ENCODE peak calls at places on chromosomes 5 and 9, in seven cellular contexts. P, Q, G, E, N, O and X are unnamed samples.

GRCh38 chr5:123549256-123549904 is 37.4 kb downstream of the CSNK1G3 start:
- DNase-seq in P (no peak), Q (peak; percentile 47), G (no peak), E (no peak), N (no peak), O (peak; percentile 46), X (peak; percentile 80)

GRCh38 chr5:150066901-150067396 is 19.4 kb downstream of the CSF1R start:
- DNase-seq in P (no peak), Q (no peak), G (no peak), E (peak; percentile 76), N (no peak), O (no peak), X (no peak)

GRCh38 chr9:34628656-34629491 is at the start of gene ARID3C:
- DNase-seq in P (no peak), Q (peak; percentile 22), G (no peak), E (no peak), N (peak; percentile 80), O (peak; percentile 61), X (peak; percentile 42)

GRCh38 chr5:93572101-93572772 is 8.8 kb downstream of the NR2F1-AS1 start:
- DNase-seq in P (no peak), Q (no peak), G (no peak), E (no peak), N (peak; percentile 79), O (peak; percentile 25), X (no peak)

GRCh38 chr9:113580041-113580953 is 116.8 kb downstream of the RGS3 start:
- DNase-seq in P (peak; percentile 33), Q (peak; percentile 26), G (no peak), E (no peak), N (no peak), O (peak; percentile 64), X (peak; percentile 50)

GRCh38 chr9:7303932-7304331 is 495.6 kb downstream of the DMAC1 start:
- DNase-seq in P (no peak), Q (no peak), G (no peak), E (no peak), N (no peak), O (no peak), X (no peak)

GRCh38 chr5:14417792-14418765 is 163.5 kb upstream of the OTULINL start:
- DNase-seq in P (no peak), Q (no peak), G (no peak), E (no peak), N (no peak), O (no peak), X (no peak)

GRCh38 chr5:74772359-74772758 is 5.3 kb downstream of the NSA2 start:
- DNase-seq in P (no peak), Q (no peak), G (no peak), E (no peak), N (no peak), O (no peak), X (no peak)

GRCh38 chr9:123375725-123376132 is 19.7 kb downstream of the CRB2 start:
- DNase-seq in P (no peak), Q (no peak), G (no peak), E (no peak), N (no peak), O (no peak), X (no peak)

GRCh38 chr5:53882637-53883036 is 322.2 kb downstream of the NDUFS4 start:
- DNase-seq in P (no peak), Q (no peak), G (no peak), E (no peak), N (no peak), O (no peak), X (no peak)

GRCh38 chr5:50476549-50476948 is 35.5 kb upstream of the EMB start:
- DNase-seq in P (no peak), Q (no peak), G (no peak), E (no peak), N (no peak), O (no peak), X (no peak)

GRCh38 chr9:86043586-86043985 is 55.8 kb downstream of the GOLM1 start:
- DNase-seq in P (no peak), Q (no peak), G (no peak), E (no peak), N (no peak), O (no peak), X (no peak)

GRCh38 chr9:129987047-129987446 is 55.9 kb downstream of the FNBP1 start:
- DNase-seq in P (no peak), Q (no peak), G (no peak), E (no peak), N (no peak), O (no peak), X (no peak)

GRCh38 chr5:68264024-68264956 is 48.7 kb downstream of the PIK3R1 start:
- DNase-seq in P (no peak), Q (no peak), G (no peak), E (peak; percentile 51), N (no peak), O (no peak), X (no peak)

GRCh38 chr9:115596743-115597080 is 478.8 kb upstream of the TNC start:
- DNase-seq in P (no peak), Q (no peak), G (no peak), E (no peak), N (no peak), O (no peak), X (no peak)

GRCh38 chr9:103625161-103625804 is 468.8 kb upstream of the SMC2 start:
- DNase-seq in P (no peak), Q (no peak), G (no peak), E (no peak), N (no peak), O (no peak), X (no peak)

GRCh38 chr5:172235132-172235780 is 41.3 kb downstream of the EFCAB9 start:
- DNase-seq in P (no peak), Q (no peak), G (no peak), E (no peak), N (no peak), O (no peak), X (no peak)

GRCh38 chr9:27602107-27602836 is 29.0 kb upstream of the C9orf72 start:
- DNase-seq in P (no peak), Q (no peak), G (no peak), E (no peak), N (no peak), O (no peak), X (no peak)

GRCh38 chr9:31210982-31211570 is 1173.4 kb upstream of the ACO1 start:
- DNase-seq in P (no peak), Q (no peak), G (no peak), E (no peak), N (peak; percentile 10), O (no peak), X (no peak)

GRCh38 chr9:135641745-135642144 is 2.4 kb upstream of the GLT6D1 start:
- DNase-seq in P (no peak), Q (no peak), G (no peak), E (no peak), N (no peak), O (no peak), X (no peak)

GRCh38 chr9:29449294-29449693 is 1876.0 kb upstream of the C9orf72 start:
- DNase-seq in P (no peak), Q (no peak), G (no peak), E (no peak), N (no peak), O (no peak), X (no peak)

GRCh38 chr9:114856942-114857315 is 51.1 kb upstream of the TNFSF15 start:
- DNase-seq in P (no peak), Q (no peak), G (no peak), E (peak; percentile 33), N (no peak), O (no peak), X (no peak)

GRCh38 chr9:4297151-4297794 is 2.6 kb downstream of the GLIS3 start:
- DNase-seq in P (peak; percentile 6), Q (no peak), G (peak; percentile 42), E (peak; percentile 84), N (peak; percentile 74), O (peak; percentile 43), X (peak; percentile 10)

GRCh38 chr5:26761040-26761439 is 277.3 kb downstream of the CDH9 start:
- DNase-seq in P (no peak), Q (no peak), G (no peak), E (no peak), N (no peak), O (no peak), X (no peak)

GRCh38 chr9:134328841-134329575 is 2.8 kb downstream of the RXRA start:
- DNase-seq in P (no peak), Q (no peak), G (no peak), E (no peak), N (peak; percentile 58), O (no peak), X (no peak)